ENCODE peak calls at places on chromosomes 5 and 9, in six cellular contexts. L, H, B, O, P and K are unnamed samples.
A peak's percentile ranks its signal among the peaks of the same experiment; 100 is the strongest.

GRCh38 chr9:86443992-86444391 is 89.8 kb upstream of the TUT7 start:
- DNase-seq in L (no peak), H (no peak), B (no peak), O (no peak), P (no peak), K (no peak)

GRCh38 chr9:99835142-99835541 is 13.5 kb downstream of the NR4A3 start:
- DNase-seq in L (no peak), H (no peak), B (no peak), O (no peak), P (no peak), K (no peak)

GRCh38 chr5:179901915-179902762 is 5.6 kb downstream of the TBC1D9B start:
- DNase-seq in L (no peak), H (no peak), B (no peak), O (no peak), P (no peak), K (no peak)

GRCh38 chr5:157801-158200 is 33.5 kb upstream of the LRRC14B start:
- DNase-seq in L (no peak), H (no peak), B (no peak), O (no peak), P (no peak), K (no peak)

GRCh38 chr9:17839744-17840143 is 260.9 kb downstream of the SH3GL2 start:
- DNase-seq in L (no peak), H (no peak), B (no peak), O (no peak), P (no peak), K (no peak)

GRCh38 chr9:10566853-10567252 is 45.9 kb downstream of the PTPRD start:
- DNase-seq in L (no peak), H (peak; percentile 2), B (no peak), O (no peak), P (no peak), K (no peak)

GRCh38 chr9:134326754-134327526 is 685 bp downstream of the RXRA start:
- DNase-seq in L (peak; percentile 84), H (no peak), B (peak; percentile 46), O (no peak), P (no peak), K (no peak)

GRCh38 chr9:125522328-125522725 is 184.7 kb downstream of the MAPKAP1 start:
- DNase-seq in L (no peak), H (no peak), B (no peak), O (no peak), P (no peak), K (no peak)

GRCh38 chr9:34809504-34810186 is 99.7 kb upstream of the CCL21 start:
- DNase-seq in L (peak; percentile 78), H (no peak), B (peak; percentile 21), O (no peak), P (peak; percentile 49), K (no peak)

GRCh38 chr9:88534456-88535225 is at the start of gene NXNL2:
- DNase-seq in L (peak; percentile 95), H (no peak), B (peak; percentile 75), O (peak; percentile 64), P (no peak), K (peak; percentile 96)

GRCh38 chr9:12719431-12719830 is 26.2 kb downstream of the TYRP1 start:
- DNase-seq in L (peak; percentile 22), H (peak; percentile 26), B (no peak), O (peak; percentile 24), P (no peak), K (peak; percentile 68)

GRCh38 chr5:5101676-5102075 is 38.5 kb upstream of the ADAMTS16 start:
- DNase-seq in L (no peak), H (no peak), B (no peak), O (no peak), P (no peak), K (no peak)

GRCh38 chr5:14165375-14166091 is 22.4 kb downstream of the TRIO start:
- DNase-seq in L (no peak), H (peak; percentile 52), B (no peak), O (peak; percentile 86), P (no peak), K (no peak)

GRCh38 chr9:69748304-69748703 is 11.5 kb downstream of the PTAR1 start:
- DNase-seq in L (no peak), H (peak; percentile 81), B (no peak), O (no peak), P (no peak), K (no peak)

GRCh38 chr9:127174386-127175318 is 52.2 kb upstream of the ANGPTL2 start:
- DNase-seq in L (no peak), H (no peak), B (no peak), O (no peak), P (no peak), K (no peak)

GRCh38 chr5:175710361-175710760 is 52.5 kb downstream of the HRH2 start:
- DNase-seq in L (no peak), H (no peak), B (no peak), O (no peak), P (no peak), K (no peak)

GRCh38 chr9:91820949-91821880 is 128.8 kb downstream of the ROR2 start:
- DNase-seq in L (no peak), H (no peak), B (no peak), O (no peak), P (no peak), K (no peak)

GRCh38 chr9:37408933-37409710 is 13.4 kb upstream of the GRHPR start:
- DNase-seq in L (no peak), H (no peak), B (peak; percentile 59), O (no peak), P (no peak), K (no peak)

GRCh38 chr9:3751125-3751758 is 225.4 kb upstream of the RFX3 start:
- DNase-seq in L (no peak), H (peak; percentile 3), B (no peak), O (no peak), P (no peak), K (peak; percentile 22)

GRCh38 chr9:36625006-36625600 is 52.4 kb downstream of the MELK start:
- DNase-seq in L (no peak), H (no peak), B (no peak), O (peak; percentile 7), P (no peak), K (no peak)

GRCh38 chr5:153780876-153781275 is 257.8 kb downstream of the FAM114A2 start:
- DNase-seq in L (no peak), H (no peak), B (no peak), O (no peak), P (no peak), K (no peak)

GRCh38 chr9:27572918-27573698 is at the start of gene C9orf72:
- DNase-seq in L (peak; percentile 94), H (peak; percentile 27), B (peak; percentile 55), O (no peak), P (no peak), K (no peak)

GRCh38 chr5:11504794-11505193 is 399.5 kb downstream of the CTNND2 start:
- DNase-seq in L (no peak), H (no peak), B (no peak), O (no peak), P (peak; percentile 9), K (no peak)

GRCh38 chr9:127562841-127563523 is 49.1 kb upstream of the STXBP1 start:
- DNase-seq in L (no peak), H (no peak), B (no peak), O (no peak), P (no peak), K (no peak)

GRCh38 chr5:126499278-126499677 is 76.1 kb downstream of the GRAMD2B start:
- DNase-seq in L (no peak), H (no peak), B (no peak), O (no peak), P (no peak), K (no peak)

GRCh38 chr5:126936775-126937418 is 93.5 kb downstream of the MARCHF3 start:
- DNase-seq in L (no peak), H (no peak), B (no peak), O (no peak), P (no peak), K (no peak)

GRCh38 chr5:173742432-173742816 is 126.0 kb upstream of the BOD1 start:
- DNase-seq in L (no peak), H (no peak), B (no peak), O (no peak), P (no peak), K (no peak)

GRCh38 chr9:79221084-79221483 is 350.7 kb upstream of the TLE4 start:
- DNase-seq in L (no peak), H (no peak), B (no peak), O (no peak), P (no peak), K (no peak)

GRCh38 chr5:7813576-7813975 is 37.4 kb downstream of the CFAP90 start:
- DNase-seq in L (no peak), H (no peak), B (no peak), O (no peak), P (no peak), K (no peak)

GRCh38 chr5:56375011-56375410 is 141.9 kb upstream of the ANKRD55 start:
- DNase-seq in L (no peak), H (no peak), B (no peak), O (no peak), P (no peak), K (no peak)

GRCh38 chr5:74409737-74410136 is 230.8 kb downstream of the ENC1 start:
- DNase-seq in L (no peak), H (no peak), B (no peak), O (no peak), P (no peak), K (no peak)
- TF ChIP-seq JUND in L (no peak), H (no peak), B (no peak), O (no peak), P (no peak), K (no peak)

GRCh38 chr5:93723005-93723404 is 18.4 kb downstream of the POU5F2 start:
- DNase-seq in L (no peak), H (no peak), B (no peak), O (no peak), P (no peak), K (peak; percentile 15)
- TF ChIP-seq JUND in L (no peak), H (no peak), B (no peak), O (no peak), P (no peak), K (no peak)

GRCh38 chr9:81619353-81620008 is 69.9 kb downstream of the TLE1 start:
- DNase-seq in L (no peak), H (no peak), B (no peak), O (no peak), P (no peak), K (no peak)
- TF ChIP-seq JUND in L (no peak), H (no peak), B (no peak), O (no peak), P (no peak), K (no peak)

DNA sequence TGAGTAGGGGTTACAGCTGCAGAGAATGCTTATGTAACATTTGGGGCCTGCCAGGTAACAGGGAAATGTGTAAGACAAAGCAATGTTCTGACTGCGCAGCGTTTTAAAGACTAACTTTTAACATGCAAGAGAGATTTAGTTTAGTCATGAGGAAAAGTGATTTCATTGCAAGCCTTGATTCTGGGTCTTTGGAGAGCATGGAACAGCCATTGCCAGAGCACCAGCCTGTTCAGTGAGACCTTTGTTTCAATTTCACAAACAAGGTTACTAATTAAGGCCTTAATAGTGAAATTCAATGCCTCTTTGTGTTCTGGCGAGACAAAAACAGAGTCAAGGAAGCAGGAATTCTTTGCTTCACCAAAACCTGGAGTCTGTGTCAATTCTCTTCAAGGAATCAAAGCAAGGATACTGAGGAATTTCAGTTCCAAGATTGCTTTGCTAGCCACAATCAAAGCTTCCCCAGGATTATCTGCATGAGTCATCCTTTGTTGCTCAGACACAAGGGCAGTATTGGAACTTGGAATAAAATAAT is 14.4 kb downstream of the CKMT2 start:
- DNase-seq in L (no peak), H (no peak), B (no peak), O (peak; percentile 40), P (no peak), K (no peak)
- TF ChIP-seq JUND in L (peak; percentile 54), H (no peak), B (no peak), O (peak; percentile 50), P (no peak), K (no peak)